ENCODE peak calls at places on chromosomes 1 and 21, in four cellular contexts. K, F, L and Y are unnamed samples.

GRCh38 chr1:30748098-30748698 is 9.4 kb downstream of the LAPTM5 start:
- DNase-seq in L (no peak), K (no peak), F (no peak), Y (peak; percentile 24)

GRCh38 chr1:237542525-237543418 is 347.9 kb downstream of the ZP4 start:
- DNase-seq in L (no peak), K (no peak), F (no peak), Y (peak; percentile 13)

GRCh38 chr1:33715195-33715811 is 148.6 kb upstream of the HMGB4 start:
- DNase-seq in K (no peak), L (no peak), F (no peak), Y (no peak)

GRCh38 chr1:220666349-220666748 is 23.8 kb upstream of the C1orf115 start:
- DNase-seq in K (no peak), F (no peak), L (no peak), Y (no peak)

GRCh38 chr1:170592591-170593111 is 60.7 kb downstream of the GORAB start:
- DNase-seq in F (no peak), K (no peak), L (no peak), Y (no peak)

GRCh38 chr1:145992958-145993617 is 3.3 kb downstream of the TXNIP start:
- DNase-seq in F (no peak), K (no peak), L (no peak), Y (no peak)

GRCh38 chr1:53517109-53517508 is 57.9 kb downstream of the DMRTB1 start:
- DNase-seq in L (no peak), K (no peak), F (no peak), Y (no peak)

GRCh38 chr1:165697491-165697880 is 876 bp downstream of the ALDH9A1 start:
- DNase-seq in F (no peak), K (no peak), L (no peak), Y (no peak)

GRCh38 chr1:155499263-155499662 is 63.3 kb downstream of the ASH1L start:
- DNase-seq in K (no peak), L (no peak), F (no peak), Y (peak; percentile 18)

GRCh38 chr1:152442765-152443164 is 28.7 kb upstream of the CRNN start:
- DNase-seq in K (no peak), L (no peak), F (no peak), Y (peak; percentile 65)
- H3K4me3 ChIP-seq in K (no peak overlapping the region), L (no peak overlapping the region), F (no peak overlapping the region), Y (no peak overlapping the region)

DNA sequence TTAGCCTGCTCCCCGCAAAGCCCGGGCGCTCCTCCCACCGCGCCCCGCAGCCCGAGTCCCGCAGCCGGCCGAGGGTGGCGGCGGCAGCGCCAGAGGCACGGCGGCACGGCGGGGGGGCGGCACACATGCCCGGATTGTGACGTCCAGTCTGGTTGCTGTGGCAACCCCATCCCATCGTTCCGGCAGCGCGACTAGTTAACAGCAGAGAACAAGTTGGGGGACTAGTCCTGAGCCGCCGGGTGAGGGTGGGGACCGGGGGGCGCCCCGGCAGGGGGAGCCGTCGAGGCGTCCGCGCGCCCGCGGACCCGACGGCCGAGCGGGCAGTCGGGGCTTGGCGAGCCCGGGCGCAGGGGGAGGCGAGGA is at the start of gene CHD5:
- DNase-seq in F (no peak), K (no peak), L (no peak), Y (no peak)
- TF ChIP-seq CTCF in F (no peak), K (peak; percentile 17), L (peak; percentile 22), Y (no peak)

GRCh38 chr1:58966103-58966916 is 182.5 kb upstream of the JUN start:
- DNase-seq in L (no peak), K (no peak), F (no peak), Y (no peak)

GRCh38 chr1:58968360-58968952 is 184.6 kb upstream of the JUN start:
- DNase-seq in F (peak; percentile 66), K (peak; percentile 85), L (no peak), Y (peak; percentile 21)

GRCh38 chr1:58966917-58967733 is 183.3 kb upstream of the JUN start:
- DNase-seq in K (no peak), F (no peak), L (no peak), Y (no peak)

GRCh38 chr1:58964428-58964827 is 180.6 kb upstream of the JUN start:
- DNase-seq in K (no peak), L (no peak), F (peak; percentile 47), Y (no peak)

DNA sequence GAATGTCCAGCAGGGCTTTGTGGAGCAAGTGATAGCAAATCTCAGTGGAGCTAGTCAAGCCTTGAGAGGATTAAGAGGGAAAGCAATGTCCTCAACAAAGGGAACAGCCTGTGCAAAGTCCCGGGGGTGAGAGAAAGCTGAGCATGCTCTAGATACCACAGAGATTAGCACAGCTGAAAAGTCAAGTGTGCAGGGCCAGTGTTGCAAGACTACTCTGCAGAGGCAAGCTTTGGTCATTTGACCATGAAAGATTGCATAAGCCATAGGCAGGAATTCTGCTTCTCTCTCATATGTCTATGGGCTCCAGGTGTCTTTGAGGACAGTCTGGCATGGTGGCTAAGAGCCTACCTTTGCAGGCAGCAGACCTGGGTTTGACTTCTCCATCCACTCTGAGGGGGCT is 181.0 kb upstream of the JUN start:
- DNase-seq in K (peak; percentile 16), F (no peak), L (no peak), Y (no peak)
- H3K4me1 ChIP-seq in K (peaks cover 19% of the 10 kb centered on the region), F (peaks cover 5% of the 10 kb centered on the region), L (no peaks in the 10 kb centered on the region), Y (peaks cover 12% of the 10 kb centered on the region)

GRCh38 chr1:87333692-87334347 is 5.1 kb downstream of the LMO4 start:
- DNase-seq in L (no peak), F (peak; percentile 12), K (no peak), Y (no peak)
- H3K4me3 ChIP-seq in L (no peak overlapping the region), F (no peak overlapping the region), K (peak overlapping the region; percentile 92), Y (peak overlapping the region; percentile 45)

GRCh38 chr21:38833122-38833521 is 27.4 kb downstream of the ETS2 start:
- DNase-seq in K (no peak), L (no peak), F (no peak), Y (no peak)
- TF ChIP-seq CTCF in K (no peak), L (no peak), F (no peak), Y (no peak)

GRCh38 chr1:67708606-67709005 is 23.6 kb downstream of the GADD45A start:
- DNase-seq in L (no peak), F (peak; percentile 57), K (no peak), Y (no peak)
- H3K4me1 ChIP-seq in L (peaks cover 37% of the 10 kb centered on the region), F (peaks cover 46% of the 10 kb centered on the region), K (peaks cover 61% of the 10 kb centered on the region), Y (peaks cover 16% of the 10 kb centered on the region)

GRCh38 chr1:88180449-88181108 is 503.5 kb upstream of the PKN2 start:
- DNase-seq in L (peak; percentile 72), K (peak; percentile 39), F (peak; percentile 86), Y (peak; percentile 86)
- H3K4me3 ChIP-seq in L (no peak overlapping the region), K (no peak overlapping the region), F (no peak overlapping the region), Y (no peak overlapping the region)

GRCh38 chr1:44103270-44104131 is 15.1 kb upstream of the KLF17 start:
- DNase-seq in K (no peak), L (peak; percentile 59), F (peak; percentile 19), Y (no peak)
- TF ChIP-seq CTCF in K (no peak), L (peak; percentile 20), F (no peak), Y (no peak)